ENCODE peak calls at places on chromosomes 3 and 15, in six cellular contexts. One of them, this sample, is unnamed.

GRCh38 chr3:107987036-107987557 is 103.7 kb downstream of the CD47 start:
- DNase-seq in IMR-90: peak
- DNase-seq in neuronal stem cell: no peak
- DNase-seq in mesendoderm: no peak
- DNase-seq in trophoblast cell: peak
- DNase-seq in H9: no peak
- DNase-seq in this sample: peak

GRCh38 chr3:63990204-63990603 is 33.1 kb downstream of the PSMD6 start:
- DNase-seq in IMR-90: no peak
- DNase-seq in neuronal stem cell: no peak
- DNase-seq in mesendoderm: no peak
- DNase-seq in trophoblast cell: no peak
- DNase-seq in H9: no peak
- DNase-seq in this sample: no peak

GRCh38 chr15:40785158-40785557 is 15.4 kb downstream of the C15orf62 start:
- DNase-seq in IMR-90: no peak
- DNase-seq in neuronal stem cell: no peak
- DNase-seq in mesendoderm: no peak
- DNase-seq in trophoblast cell: no peak
- DNase-seq in H9: no peak
- DNase-seq in this sample: no peak

GRCh38 chr15:85580914-85581313 is 200.5 kb downstream of the AKAP13 start:
- DNase-seq in IMR-90: no peak
- DNase-seq in neuronal stem cell: no peak
- DNase-seq in mesendoderm: no peak
- DNase-seq in trophoblast cell: peak
- DNase-seq in H9: no peak
- DNase-seq in this sample: no peak

GRCh38 chr3:133888739-133889340 is 6.8 kb downstream of the RAB6B start:
- DNase-seq in IMR-90: no peak
- DNase-seq in neuronal stem cell: no peak
- DNase-seq in mesendoderm: no peak
- DNase-seq in trophoblast cell: no peak
- DNase-seq in H9: no peak
- DNase-seq in this sample: no peak

GRCh38 chr15:35108453-35108852 is 23.4 kb upstream of the NANOGP8 start:
- DNase-seq in IMR-90: no peak
- DNase-seq in neuronal stem cell: no peak
- DNase-seq in mesendoderm: no peak
- DNase-seq in trophoblast cell: no peak
- DNase-seq in H9: no peak
- DNase-seq in this sample: no peak

GRCh38 chr15:100588638-100589242 is 13.2 kb downstream of the LINS1 start:
- DNase-seq in IMR-90: peak
- DNase-seq in neuronal stem cell: no peak
- DNase-seq in mesendoderm: peak
- DNase-seq in trophoblast cell: no peak
- DNase-seq in H9: no peak
- DNase-seq in this sample: peak

GRCh38 chr15:40040293-40040635 is 1.3 kb upstream of the SRP14 start:
- DNase-seq in IMR-90: no peak
- DNase-seq in neuronal stem cell: no peak
- DNase-seq in mesendoderm: no peak
- DNase-seq in trophoblast cell: no peak
- DNase-seq in H9: no peak
- DNase-seq in this sample: no peak

GRCh38 chr3:94429517-94429916 is 366.7 kb downstream of the NSUN3 start:
- DNase-seq in IMR-90: peak
- DNase-seq in neuronal stem cell: no peak
- DNase-seq in mesendoderm: no peak
- DNase-seq in trophoblast cell: no peak
- DNase-seq in H9: no peak
- DNase-seq in this sample: no peak

GRCh38 chr3:46293035-46293724 is 50.9 kb downstream of the CCR3 start:
- DNase-seq in IMR-90: no peak
- DNase-seq in neuronal stem cell: no peak
- DNase-seq in mesendoderm: peak
- DNase-seq in trophoblast cell: no peak
- DNase-seq in H9: no peak
- DNase-seq in this sample: no peak

GRCh38 chr3:141352262-141352984 is 15.9 kb upstream of the ZBTB38 start:
- DNase-seq in IMR-90: peak
- DNase-seq in neuronal stem cell: no peak
- DNase-seq in mesendoderm: no peak
- DNase-seq in trophoblast cell: no peak
- DNase-seq in H9: no peak
- DNase-seq in this sample: no peak

GRCh38 chr3:45987368-45988099 is 8.1 kb downstream of the FYCO1 start:
- DNase-seq in IMR-90: peak
- DNase-seq in neuronal stem cell: no peak
- DNase-seq in mesendoderm: no peak
- DNase-seq in trophoblast cell: no peak
- DNase-seq in H9: no peak
- DNase-seq in this sample: peak

GRCh38 chr3:190514163-190515153 is 573 bp downstream of the IL1RAP start:
- DNase-seq in IMR-90: peak
- DNase-seq in neuronal stem cell: peak
- DNase-seq in mesendoderm: peak
- DNase-seq in trophoblast cell: peak
- DNase-seq in H9: peak
- DNase-seq in this sample: peak

GRCh38 chr3:181541414-181541813 is 170.3 kb upstream of the SOX2 start:
- DNase-seq in IMR-90: no peak
- DNase-seq in neuronal stem cell: no peak
- DNase-seq in mesendoderm: no peak
- DNase-seq in trophoblast cell: no peak
- DNase-seq in H9: no peak
- DNase-seq in this sample: no peak

GRCh38 chr15:51909591-51909990 is 62.0 kb downstream of the LEO1 start:
- DNase-seq in IMR-90: no peak
- DNase-seq in neuronal stem cell: no peak
- DNase-seq in mesendoderm: no peak
- DNase-seq in trophoblast cell: no peak
- DNase-seq in H9: no peak
- DNase-seq in this sample: no peak

GRCh38 chr3:33067484-33067883 is 29.5 kb downstream of the GLB1 start:
- DNase-seq in IMR-90: peak
- DNase-seq in neuronal stem cell: no peak
- DNase-seq in mesendoderm: peak
- DNase-seq in trophoblast cell: peak
- DNase-seq in H9: no peak
- DNase-seq in this sample: peak

GRCh38 chr15:80694624-80695098 is 449 bp upstream of the ABHD17C start:
- DNase-seq in IMR-90: peak
- DNase-seq in neuronal stem cell: no peak
- DNase-seq in mesendoderm: peak
- DNase-seq in trophoblast cell: peak
- DNase-seq in H9: peak
- DNase-seq in this sample: peak

GRCh38 chr15:60101416-60101815 is 97.3 kb downstream of the FOXB1 start:
- DNase-seq in IMR-90: no peak
- DNase-seq in neuronal stem cell: no peak
- DNase-seq in mesendoderm: no peak
- DNase-seq in trophoblast cell: no peak
- DNase-seq in H9: no peak
- DNase-seq in this sample: no peak

GRCh38 chr3:88142094-88142624 is 7.6 kb upstream of the C3orf38 start:
- DNase-seq in IMR-90: peak
- DNase-seq in neuronal stem cell: no peak
- DNase-seq in mesendoderm: no peak
- DNase-seq in trophoblast cell: no peak
- DNase-seq in H9: no peak
- DNase-seq in this sample: peak

GRCh38 chr15:60656491-60657284 is 177.7 kb upstream of the ICE2 start:
- DNase-seq in IMR-90: no peak
- DNase-seq in neuronal stem cell: no peak
- DNase-seq in mesendoderm: no peak
- DNase-seq in trophoblast cell: no peak
- DNase-seq in H9: no peak
- DNase-seq in this sample: peak

GRCh38 chr3:25313286-25313685 is 114.8 kb upstream of the RARB start:
- DNase-seq in IMR-90: no peak
- DNase-seq in neuronal stem cell: no peak
- DNase-seq in mesendoderm: no peak
- DNase-seq in trophoblast cell: no peak
- DNase-seq in H9: no peak
- DNase-seq in this sample: peak

GRCh38 chr15:71242292-71242691 is 127.0 kb downstream of the THSD4 start:
- DNase-seq in IMR-90: no peak
- DNase-seq in neuronal stem cell: no peak
- DNase-seq in mesendoderm: no peak
- DNase-seq in trophoblast cell: no peak
- DNase-seq in H9: no peak
- DNase-seq in this sample: peak

GRCh38 chr3:48408823-48409281 is 21.0 kb downstream of the PLXNB1 start:
- DNase-seq in IMR-90: no peak
- DNase-seq in neuronal stem cell: no peak
- DNase-seq in mesendoderm: no peak
- DNase-seq in trophoblast cell: no peak
- DNase-seq in H9: peak
- DNase-seq in this sample: no peak

GRCh38 chr3:124780356-124780755 is 50.1 kb downstream of the UMPS start:
- DNase-seq in IMR-90: peak
- DNase-seq in neuronal stem cell: no peak
- DNase-seq in mesendoderm: peak
- DNase-seq in trophoblast cell: peak
- DNase-seq in H9: no peak
- DNase-seq in this sample: peak

GRCh38 chr3:127929818-127930217 is 14.8 kb downstream of the KBTBD12 start:
- DNase-seq in IMR-90: no peak
- DNase-seq in neuronal stem cell: no peak
- DNase-seq in mesendoderm: no peak
- DNase-seq in trophoblast cell: no peak
- DNase-seq in H9: no peak
- DNase-seq in this sample: no peak

GRCh38 chr15:75095594-75095993 is 72.2 kb downstream of the PPCDC start:
- DNase-seq in IMR-90: no peak
- DNase-seq in neuronal stem cell: no peak
- DNase-seq in mesendoderm: no peak
- DNase-seq in trophoblast cell: no peak
- DNase-seq in H9: no peak
- DNase-seq in this sample: no peak

GRCh38 chr15:98799991-98800390 is 151.7 kb downstream of the IGF1R start:
- DNase-seq in IMR-90: no peak
- DNase-seq in neuronal stem cell: no peak
- DNase-seq in mesendoderm: peak
- DNase-seq in trophoblast cell: no peak
- DNase-seq in H9: no peak
- DNase-seq in this sample: no peak
- H3K9ac ChIP-seq in IMR-90: no peak
- H3K9ac ChIP-seq in neuronal stem cell: no peak
- H3K9ac ChIP-seq in mesendoderm: peak
- H3K9ac ChIP-seq in trophoblast cell: no peak
- H3K9ac ChIP-seq in H9: no peak
- H3K9ac ChIP-seq in this sample: peak

GRCh38 chr3:95926904-95927501 is 887.4 kb upstream of the EPHA6 start:
- DNase-seq in IMR-90: no peak
- DNase-seq in neuronal stem cell: no peak
- DNase-seq in mesendoderm: peak
- DNase-seq in trophoblast cell: no peak
- DNase-seq in H9: peak
- DNase-seq in this sample: no peak
- H2BK5ac ChIP-seq in IMR-90: no peak
- H2BK5ac ChIP-seq in neuronal stem cell: no peak
- H2BK5ac ChIP-seq in mesendoderm: no peak
- H2BK5ac ChIP-seq in trophoblast cell: no peak
- H2BK5ac ChIP-seq in H9: no peak
- H2BK5ac ChIP-seq in this sample: no peak

GRCh38 chr15:38072007-38072506 is 137.6 kb downstream of the TMCO5A start:
- DNase-seq in IMR-90: no peak
- DNase-seq in neuronal stem cell: no peak
- DNase-seq in mesendoderm: no peak
- DNase-seq in trophoblast cell: peak
- DNase-seq in H9: no peak
- DNase-seq in this sample: no peak

GRCh38 chr15:38071211-38071972 is 137.0 kb downstream of the TMCO5A start:
- DNase-seq in IMR-90: no peak
- DNase-seq in neuronal stem cell: no peak
- DNase-seq in mesendoderm: no peak
- DNase-seq in trophoblast cell: peak
- DNase-seq in H9: no peak
- DNase-seq in this sample: no peak

GRCh38 chr15:38073278-38073930 is 139.0 kb downstream of the TMCO5A start:
- DNase-seq in IMR-90: peak
- DNase-seq in neuronal stem cell: no peak
- DNase-seq in mesendoderm: peak
- DNase-seq in trophoblast cell: no peak
- DNase-seq in H9: no peak
- DNase-seq in this sample: peak

GRCh38 chr15:38074029-38074428 is 139.6 kb downstream of the TMCO5A start:
- DNase-seq in IMR-90: no peak
- DNase-seq in neuronal stem cell: no peak
- DNase-seq in mesendoderm: no peak
- DNase-seq in trophoblast cell: no peak
- DNase-seq in H9: no peak
- DNase-seq in this sample: peak

GRCh38 chr15:38072507-38073277 is 138.3 kb downstream of the TMCO5A start:
- DNase-seq in IMR-90: peak
- DNase-seq in neuronal stem cell: peak
- DNase-seq in mesendoderm: peak
- DNase-seq in trophoblast cell: peak
- DNase-seq in H9: peak
- DNase-seq in this sample: peak
- H3K9ac ChIP-seq in IMR-90: peak
- H3K9ac ChIP-seq in neuronal stem cell: no peak
- H3K9ac ChIP-seq in mesendoderm: peak
- H3K9ac ChIP-seq in trophoblast cell: peak
- H3K9ac ChIP-seq in H9: peak
- H3K9ac ChIP-seq in this sample: peak

GRCh38 chr15:92273732-92274131 is 119.9 kb upstream of the ST8SIA2 start:
- DNase-seq in IMR-90: no peak
- DNase-seq in neuronal stem cell: no peak
- DNase-seq in mesendoderm: no peak
- DNase-seq in trophoblast cell: no peak
- DNase-seq in H9: no peak
- DNase-seq in this sample: no peak

GRCh38 chr15:92272106-92272505 is 121.6 kb upstream of the ST8SIA2 start:
- DNase-seq in IMR-90: no peak
- DNase-seq in neuronal stem cell: no peak
- DNase-seq in mesendoderm: peak
- DNase-seq in trophoblast cell: no peak
- DNase-seq in H9: no peak
- DNase-seq in this sample: no peak

GRCh38 chr15:92273286-92273685 is 120.4 kb upstream of the ST8SIA2 start:
- DNase-seq in IMR-90: no peak
- DNase-seq in neuronal stem cell: no peak
- DNase-seq in mesendoderm: no peak
- DNase-seq in trophoblast cell: no peak
- DNase-seq in H9: no peak
- DNase-seq in this sample: no peak

DNA sequence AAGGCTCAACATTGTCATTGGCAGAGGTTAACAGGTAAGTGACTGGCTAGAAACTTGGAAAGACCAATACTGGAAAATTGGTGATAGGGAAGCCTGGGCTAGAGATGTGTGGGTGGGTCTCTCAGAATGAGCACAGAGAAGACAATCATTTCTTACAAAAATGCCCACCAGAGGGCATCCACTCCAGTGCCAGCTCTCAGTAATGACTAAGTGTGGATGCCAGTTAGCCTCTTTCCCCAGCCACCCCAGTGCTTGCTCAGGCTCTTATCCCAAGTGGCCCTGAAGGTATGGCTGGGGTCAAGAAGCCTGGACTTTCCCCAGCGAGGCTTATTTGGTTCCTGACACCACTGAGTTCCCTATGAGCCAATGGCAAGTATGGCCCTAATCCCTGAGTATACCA is 115.9 kb upstream of the ST8SIA2 start:
- DNase-seq in IMR-90: no peak
- DNase-seq in neuronal stem cell: no peak
- DNase-seq in mesendoderm: peak
- DNase-seq in trophoblast cell: peak
- DNase-seq in H9: peak
- DNase-seq in this sample: no peak
- H2BK5ac ChIP-seq in IMR-90: no peak
- H2BK5ac ChIP-seq in neuronal stem cell: no peak
- H2BK5ac ChIP-seq in mesendoderm: no peak
- H2BK5ac ChIP-seq in trophoblast cell: no peak
- H2BK5ac ChIP-seq in H9: no peak
- H2BK5ac ChIP-seq in this sample: no peak

This sample was measured in mesenchymal stem cell.